ENCODE peak calls at places on chromosomes 7 and 10, in seven cellular contexts. One of them, this sample, is unnamed.

GRCh38 chr10:11035318-11035920 is 17.7 kb downstream of the CELF2 start:
- DNase-seq in NCI-H1105 treated with DMSO at 0.1 percent for 48 hours: no peak
- DNase-seq in iPS-NIHi11: peak
- DNase-seq in CD4-positive, CD25-positive, alpha-beta regulatory T cell: no peak
- DNase-seq in myocyte: peak
- DNase-seq in AG04450: peak
- DNase-seq in transverse colon: peak
- DNase-seq in this sample: peak

GRCh38 chr7:79709574-79710409 is 256.3 kb upstream of the MAGI2 start:
- DNase-seq in CD4-positive, CD25-positive, alpha-beta regulatory T cell: no peak
- DNase-seq in iPS-NIHi11: no peak
- DNase-seq in myocyte: no peak
- DNase-seq in transverse colon: peak
- DNase-seq in NCI-H1105 treated with DMSO at 0.1 percent for 48 hours: peak
- DNase-seq in AG04450: no peak
- DNase-seq in this sample: no peak

GRCh38 chr7:36034020-36034419 is 119.0 kb upstream of the EEPD1 start:
- DNase-seq in CD4-positive, CD25-positive, alpha-beta regulatory T cell: no peak
- DNase-seq in NCI-H1105 treated with DMSO at 0.1 percent for 48 hours: no peak
- DNase-seq in iPS-NIHi11: no peak
- DNase-seq in AG04450: no peak
- DNase-seq in myocyte: peak
- DNase-seq in transverse colon: no peak
- DNase-seq in this sample: no peak

GRCh38 chr10:30080161-30080560 is 20.8 kb upstream of the JCAD start:
- DNase-seq in AG04450: no peak
- DNase-seq in NCI-H1105 treated with DMSO at 0.1 percent for 48 hours: no peak
- DNase-seq in CD4-positive, CD25-positive, alpha-beta regulatory T cell: no peak
- DNase-seq in myocyte: no peak
- DNase-seq in iPS-NIHi11: no peak
- DNase-seq in transverse colon: no peak
- DNase-seq in this sample: no peak

GRCh38 chr7:142795339-142795863 is 24.6 kb downstream of the PRSS2 start:
- DNase-seq in CD4-positive, CD25-positive, alpha-beta regulatory T cell: peak
- DNase-seq in iPS-NIHi11: peak
- DNase-seq in NCI-H1105 treated with DMSO at 0.1 percent for 48 hours: no peak
- DNase-seq in transverse colon: peak
- DNase-seq in myocyte: no peak
- DNase-seq in AG04450: no peak
- DNase-seq in this sample: no peak

GRCh38 chr10:1209355-1209979 is 153.3 kb downstream of the WDR37 start:
- DNase-seq in AG04450: no peak
- DNase-seq in NCI-H1105 treated with DMSO at 0.1 percent for 48 hours: no peak
- DNase-seq in transverse colon: peak
- DNase-seq in CD4-positive, CD25-positive, alpha-beta regulatory T cell: no peak
- DNase-seq in myocyte: no peak
- DNase-seq in iPS-NIHi11: no peak
- DNase-seq in this sample: no peak

GRCh38 chr10:103884681-103885139 is 29.3 kb upstream of the SH3PXD2A start:
- DNase-seq in CD4-positive, CD25-positive, alpha-beta regulatory T cell: no peak
- DNase-seq in iPS-NIHi11: peak
- DNase-seq in myocyte: peak
- DNase-seq in AG04450: no peak
- DNase-seq in NCI-H1105 treated with DMSO at 0.1 percent for 48 hours: peak
- DNase-seq in transverse colon: peak
- DNase-seq in this sample: no peak

GRCh38 chr10:42638821-42639270 is 476 bp upstream of the ZNF33B start:
- DNase-seq in myocyte: no peak
- DNase-seq in iPS-NIHi11: no peak
- DNase-seq in NCI-H1105 treated with DMSO at 0.1 percent for 48 hours: no peak
- DNase-seq in transverse colon: no peak
- DNase-seq in AG04450: no peak
- DNase-seq in CD4-positive, CD25-positive, alpha-beta regulatory T cell: no peak
- DNase-seq in this sample: no peak

GRCh38 chr7:140923358-140924006 is 1.2 kb downstream of the BRAF start:
- DNase-seq in CD4-positive, CD25-positive, alpha-beta regulatory T cell: no peak
- DNase-seq in myocyte: peak
- DNase-seq in transverse colon: no peak
- DNase-seq in NCI-H1105 treated with DMSO at 0.1 percent for 48 hours: peak
- DNase-seq in AG04450: no peak
- DNase-seq in iPS-NIHi11: no peak
- DNase-seq in this sample: no peak